ENCODE peak calls at places on chromosome 9, in seven cellular contexts. F is A673, H is IMR-90, N is hypothalamus, Q is AG04449, B is PC-3, R is GM18507. A is an unnamed sample.
A peak's percentile ranks its signal among the peaks of the same experiment; 100 is the strongest.

GRCh38 chr9:113934826-113935676 is 58.9 kb downstream of the ZNF618 start:
- DNase-seq in F (no peak), H (no peak), R (no peak), Q (no peak), B (no peak), N (no peak), A (no peak)

GRCh38 chr9:89386797-89387196 is 68.5 kb downstream of the SECISBP2 start:
- DNase-seq in F (no peak), R (no peak), H (no peak), Q (no peak), B (no peak), N (no peak), A (no peak)

GRCh38 chr9:81318571-81318970 is 370.8 kb downstream of the TLE1 start:
- DNase-seq in Q (no peak), R (no peak), N (no peak), H (peak; percentile 72), F (no peak), B (peak; percentile 69), A (peak; percentile 22)

GRCh38 chr9:128807827-128808226 is 10.5 kb upstream of the ENDOG start:
- DNase-seq in B (no peak), R (no peak), H (no peak), N (no peak), F (no peak), Q (no peak), A (no peak)

GRCh38 chr9:4680750-4681149 is 1.4 kb downstream of the CDC37L1 start:
- DNase-seq in F (no peak), Q (no peak), N (no peak), B (no peak), H (peak; percentile 31), R (no peak), A (peak; percentile 67)

GRCh38 chr9:94903961-94904421 is 177.5 kb downstream of the AOPEP start:
- DNase-seq in H (peak; percentile 82), B (no peak), F (no peak), R (no peak), Q (peak; percentile 78), N (no peak), A (peak; percentile 75)

GRCh38 chr9:122392284-122392683 is 21.5 kb downstream of the PTGS1 start:
- DNase-seq in N (no peak), H (no peak), R (no peak), Q (no peak), B (no peak), F (no peak), A (no peak)

GRCh38 chr9:83125671-83126070 is 62.7 kb upstream of the RASEF start:
- DNase-seq in B (no peak), H (no peak), F (no peak), Q (no peak), R (no peak), N (no peak), A (no peak)

GRCh38 chr9:121640076-121640475 is 11.4 kb upstream of the DAB2IP start:
- DNase-seq in H (peak; percentile 17), R (no peak), B (peak; percentile 50), F (peak; percentile 72), Q (no peak), N (peak; percentile 35), A (no peak)

GRCh38 chr9:77030045-77030444 is 10.6 kb downstream of the FOXB2 start:
- DNase-seq in B (no peak), F (no peak), N (no peak), R (no peak), H (no peak), Q (no peak), A (no peak)

GRCh38 chr9:92295827-92296258 is 2.3 kb upstream of the IARS1 start:
- DNase-seq in N (no peak), F (no peak), B (peak; percentile 8), H (no peak), Q (no peak), R (no peak), A (no peak)

GRCh38 chr9:112384219-112384618 is 4.3 kb downstream of the HSDL2 start:
- DNase-seq in H (no peak), N (no peak), R (no peak), B (no peak), F (no peak), Q (no peak), A (no peak)

GRCh38 chr9:128276574-128277270 is 646 bp downstream of the SWI5 start:
- DNase-seq in B (no peak), H (peak; percentile 34), R (no peak), F (no peak), Q (no peak), N (peak; percentile 10), A (no peak)

GRCh38 chr9:88238281-88238571 is 100.0 kb upstream of the SPATA31C2 start:
- DNase-seq in F (no peak), R (no peak), N (no peak), B (no peak), H (no peak), Q (no peak), A (no peak)

GRCh38 chr9:136662656-136663310 is at the start of gene EGFL7:
- DNase-seq in H (no peak), N (no peak), B (no peak), R (no peak), Q (no peak), F (no peak), A (no peak)

GRCh38 chr9:6195714-6196360 is 19.8 kb upstream of the IL33 start:
- DNase-seq in N (no peak), Q (no peak), H (no peak), R (no peak), F (no peak), B (peak; percentile 60), A (no peak)

GRCh38 chr9:108842610-108843295 is 13.0 kb downstream of the ACTL7B start:
- DNase-seq in Q (no peak), F (no peak), N (no peak), R (no peak), B (no peak), H (no peak), A (no peak)

GRCh38 chr9:120965344-120966004 is 38.9 kb upstream of the TRAF1 start:
- DNase-seq in H (no peak), Q (no peak), R (no peak), N (peak; percentile 71), F (no peak), B (no peak), A (no peak)

GRCh38 chr9:105359899-105360298 is 87.9 kb upstream of the FSD1L start:
- DNase-seq in H (peak; percentile 73), Q (no peak), N (no peak), R (no peak), B (no peak), F (no peak), A (no peak)

GRCh38 chr9:86557918-86558317 is 203.7 kb upstream of the TUT7 start:
- DNase-seq in F (no peak), R (no peak), Q (no peak), H (peak; percentile 40), B (no peak), N (no peak), A (no peak)

GRCh38 chr9:96646081-96646991 is 8.8 kb downstream of the PRXL2C start:
- DNase-seq in R (no peak), Q (peak; percentile 59), B (no peak), H (peak; percentile 86), N (no peak), F (peak; percentile 69), A (peak; percentile 95)

GRCh38 chr9:2385746-2386145 is 235.8 kb upstream of the VLDLR start:
- DNase-seq in Q (no peak), R (no peak), F (no peak), N (no peak), H (no peak), B (no peak), A (no peak)

GRCh38 chr9:37678789-37679273 is 28.1 kb downstream of the FRMPD1 start:
- DNase-seq in F (peak; percentile 34), Q (no peak), N (no peak), B (no peak), R (no peak), H (no peak), A (no peak)

GRCh38 chr9:135023389-135023788 is 64.1 kb upstream of the OLFM1 start:
- DNase-seq in H (no peak), B (peak; percentile 78), Q (no peak), F (no peak), N (no peak), R (no peak), A (no peak)

GRCh38 chr9:96086936-96087582 is 211.6 kb downstream of the ERCC6L2 start:
- DNase-seq in B (no peak), F (no peak), R (no peak), H (no peak), N (no peak), Q (no peak), A (no peak)

GRCh38 chr9:112493738-112494137 is 7.1 kb downstream of the KIAA1958 start:
- DNase-seq in N (no peak), R (no peak), Q (no peak), H (no peak), B (peak; percentile 13), F (no peak), A (peak; percentile 67)

GRCh38 chr9:35763181-35763580 is 9.1 kb upstream of the MSMP start:
- DNase-seq in B (no peak), F (no peak), N (no peak), R (no peak), Q (no peak), H (no peak), A (no peak)

GRCh38 chr9:74369844-74370243 is 127.3 kb upstream of the RORB start:
- DNase-seq in N (no peak), R (no peak), H (no peak), Q (no peak), B (no peak), F (no peak), A (no peak)

GRCh38 chr9:6413365-6414263 is 615 bp downstream of the UHRF2 start:
- DNase-seq in B (peak; percentile 6), F (peak; percentile 30), R (no peak), N (peak; percentile 11), Q (no peak), H (no peak), A (no peak)

GRCh38 chr9:79572891-79573696 is 1.3 kb downstream of the TLE4 start:
- DNase-seq in H (no peak), N (no peak), F (peak; percentile 51), Q (no peak), R (no peak), B (no peak), A (no peak)

A was measured in GM04503.